ENCODE peak calls at places on chromosomes 13 and 19, in nine cellular contexts. H, K, C, U, Q, I, E, T and N are unnamed samples.

GRCh38 chr19:56837892-56838679 is 2.4 kb downstream of the PEG3 start:
- DNase-seq in H (peak), K (peak), C (no peak), U (peak), Q (peak), I (no peak), E (no peak), T (peak), N (peak)

GRCh38 chr19:3330047-3330446 is 36.3 kb upstream of the NFIC start:
- DNase-seq in H (no peak), K (no peak), C (no peak), U (no peak), Q (no peak), I (no peak), E (no peak), T (no peak), N (no peak)

GRCh38 chr13:30881931-30882899 is 23.9 kb upstream of the MEDAG start:
- DNase-seq in H (no peak), K (no peak), C (no peak), U (no peak), Q (no peak), I (no peak), E (no peak), T (no peak), N (no peak)

GRCh38 chr19:18266863-18267686 is 7.2 kb downstream of the IQCN start:
- DNase-seq in H (no peak), K (no peak), C (no peak), U (no peak), Q (no peak), I (no peak), E (no peak), T (no peak), N (no peak)

GRCh38 chr19:3284759-3285646 is 60.5 kb downstream of the CELF5 start:
- DNase-seq in H (peak), K (peak), C (peak), U (peak), Q (no peak), I (peak), E (peak), T (peak), N (no peak)

GRCh38 chr13:69264362-69265334 is 843.0 kb upstream of the ATXN8OS start:
- DNase-seq in H (no peak), K (no peak), C (no peak), U (no peak), Q (no peak), I (no peak), E (no peak), T (no peak), N (no peak)

GRCh38 chr19:16293133-16294085 is 31.2 kb upstream of the KLF2 start:
- DNase-seq in H (peak), K (peak), C (peak), U (peak), Q (no peak), I (peak), E (peak), T (peak), N (no peak)

GRCh38 chr19:40217921-40218890 is at the start of gene TTC9B:
- DNase-seq in H (no peak), K (no peak), C (no peak), U (no peak), Q (peak), I (no peak), E (peak), T (no peak), N (no peak)

GRCh38 chr19:8575467-8575997 is 1.7 kb downstream of the MYO1F start:
- DNase-seq in H (no peak), K (no peak), C (peak), U (no peak), Q (no peak), I (peak), E (peak), T (no peak), N (no peak)

GRCh38 chr19:400976-401835 is 7.7 kb downstream of the C2CD4C start:
- DNase-seq in H (no peak), K (no peak), C (no peak), U (no peak), Q (peak), I (no peak), E (no peak), T (no peak), N (no peak)

GRCh38 chr13:108929532-108929931 is 300.1 kb downstream of the MYO16 start:
- DNase-seq in H (no peak), K (no peak), C (peak), U (no peak), Q (no peak), I (no peak), E (no peak), T (no peak), N (peak)

GRCh38 chr13:29935309-29935981 is 85.0 kb upstream of the UBL3 start:
- DNase-seq in H (no peak), K (peak), C (no peak), U (no peak), Q (no peak), I (no peak), E (no peak), T (no peak), N (no peak)

GRCh38 chr19:5967994-5968430 is 9.9 kb downstream of the RANBP3 start:
- DNase-seq in H (no peak), K (peak), C (peak), U (no peak), Q (no peak), I (peak), E (peak), T (peak), N (peak)

GRCh38 chr13:58953638-58954037 is 1210.1 kb downstream of the DIAPH3 start:
- DNase-seq in H (no peak), K (no peak), C (no peak), U (no peak), Q (no peak), I (no peak), E (no peak), T (no peak), N (no peak)

GRCh38 chr19:41239363-41239762 is 20.3 kb downstream of the AXL start:
- DNase-seq in H (no peak), K (no peak), C (no peak), U (no peak), Q (peak), I (no peak), E (no peak), T (no peak), N (no peak)

GRCh38 chr13:49908637-49909036 is 27.5 kb downstream of the SPRYD7 start:
- DNase-seq in H (no peak), K (no peak), C (no peak), U (no peak), Q (no peak), I (no peak), E (peak), T (no peak), N (no peak)

GRCh38 chr13:35549481-35549880 is 73.0 kb upstream of the MAB21L1 start:
- DNase-seq in H (no peak), K (no peak), C (peak), U (no peak), Q (no peak), I (peak), E (peak), T (no peak), N (no peak)

GRCh38 chr13:29476046-29476445 is 119.4 kb downstream of the SLC7A1 start:
- DNase-seq in H (no peak), K (no peak), C (no peak), U (no peak), Q (no peak), I (no peak), E (no peak), T (no peak), N (no peak)

GRCh38 chr19:15464394-15465385 is at the start of gene RASAL3:
- DNase-seq in H (no peak), K (no peak), C (peak), U (peak), Q (peak), I (no peak), E (no peak), T (no peak), N (no peak)

GRCh38 chr13:45833663-45834062 is 17.9 kb downstream of the SIAH3 start:
- DNase-seq in H (peak), K (peak), C (peak), U (no peak), Q (no peak), I (peak), E (no peak), T (peak), N (peak)

GRCh38 chr13:39451860-39452301 is 151.1 kb downstream of the LHFPL6 start:
- DNase-seq in H (no peak), K (peak), C (peak), U (peak), Q (no peak), I (peak), E (no peak), T (no peak), N (no peak)

GRCh38 chr13:99432637-99433542 is 68.4 kb upstream of the TM9SF2 start:
- DNase-seq in H (no peak), K (peak), C (peak), U (peak), Q (peak), I (peak), E (peak), T (no peak), N (no peak)

GRCh38 chr19:718251-719024 is 9.7 kb downstream of the PALM start:
- DNase-seq in H (peak), K (no peak), C (no peak), U (no peak), Q (no peak), I (no peak), E (no peak), T (no peak), N (no peak)

GRCh38 chr19:39631178-39631577 is 24.5 kb upstream of the LGALS16 start:
- DNase-seq in H (no peak), K (no peak), C (no peak), U (no peak), Q (no peak), I (no peak), E (no peak), T (no peak), N (peak)

GRCh38 chr13:83515267-83515666 is 367.0 kb downstream of the SLITRK1 start:
- DNase-seq in H (no peak), K (no peak), C (peak), U (no peak), Q (no peak), I (peak), E (peak), T (no peak), N (no peak)

GRCh38 chr19:38388310-38389100 is at the start of gene SPRED3:
- DNase-seq in H (peak), K (peak), C (no peak), U (no peak), Q (peak), I (peak), E (peak), T (peak), N (no peak)

GRCh38 chr19:55632463-55632834 is 8.1 kb upstream of the ZNF784 start:
- DNase-seq in H (peak), K (peak), C (peak), U (peak), Q (no peak), I (peak), E (peak), T (peak), N (peak)

GRCh38 chr19:44435441-44435840 is 12.8 kb downstream of the ZNF229 start:
- DNase-seq in H (no peak), K (no peak), C (no peak), U (no peak), Q (no peak), I (no peak), E (no peak), T (no peak), N (peak)

GRCh38 chr13:47168086-47168485 is 271.2 kb upstream of the HTR2A start:
- DNase-seq in H (no peak), K (no peak), C (peak), U (no peak), Q (no peak), I (peak), E (no peak), T (no peak), N (no peak)

GRCh38 chr19:13037161-13037560 is 41.9 kb downstream of the NFIX start:
- DNase-seq in H (no peak), K (no peak), C (peak), U (no peak), Q (no peak), I (peak), E (peak), T (no peak), N (no peak)

GRCh38 chr19:13039211-13039789 is 44.0 kb downstream of the NFIX start:
- DNase-seq in H (no peak), K (no peak), C (no peak), U (no peak), Q (peak), I (no peak), E (no peak), T (no peak), N (no peak)

GRCh38 chr19:13037718-13038117 is 42.4 kb downstream of the NFIX start:
- DNase-seq in H (no peak), K (no peak), C (no peak), U (no peak), Q (no peak), I (no peak), E (no peak), T (no peak), N (no peak)

GRCh38 chr19:13040232-13040915 is 45.1 kb downstream of the NFIX start:
- DNase-seq in H (no peak), K (no peak), C (peak), U (no peak), Q (peak), I (no peak), E (no peak), T (no peak), N (no peak)

GRCh38 chr19:13038306-13039210 is 43.3 kb downstream of the NFIX start:
- DNase-seq in H (no peak), K (no peak), C (no peak), U (no peak), Q (no peak), I (no peak), E (no peak), T (no peak), N (no peak)
- TF ChIP-seq CTCF in H (no peak), K (no peak), C (no peak), U (no peak), Q (no peak), I (no peak), E (no peak), T (no peak), N (peak)

GRCh38 chr19:35909684-35910035 is 1.6 kb upstream of the TYROBP start:
- DNase-seq in H (no peak), K (no peak), C (no peak), U (no peak), Q (no peak), I (no peak), E (no peak), T (no peak), N (no peak)

GRCh38 chr19:35908010-35908441 is at the start of gene TYROBP:
- DNase-seq in H (no peak), K (peak), C (no peak), U (peak), Q (peak), I (no peak), E (no peak), T (no peak), N (no peak)

GRCh38 chr19:35908977-35909683 is 1.0 kb upstream of the TYROBP start:
- DNase-seq in H (no peak), K (peak), C (no peak), U (peak), Q (peak), I (no peak), E (no peak), T (no peak), N (no peak)

GRCh38 chr19:35905178-35905727 is 2.8 kb downstream of the TYROBP start:
- DNase-seq in H (no peak), K (no peak), C (no peak), U (no peak), Q (no peak), I (peak), E (no peak), T (no peak), N (no peak)

DNA sequence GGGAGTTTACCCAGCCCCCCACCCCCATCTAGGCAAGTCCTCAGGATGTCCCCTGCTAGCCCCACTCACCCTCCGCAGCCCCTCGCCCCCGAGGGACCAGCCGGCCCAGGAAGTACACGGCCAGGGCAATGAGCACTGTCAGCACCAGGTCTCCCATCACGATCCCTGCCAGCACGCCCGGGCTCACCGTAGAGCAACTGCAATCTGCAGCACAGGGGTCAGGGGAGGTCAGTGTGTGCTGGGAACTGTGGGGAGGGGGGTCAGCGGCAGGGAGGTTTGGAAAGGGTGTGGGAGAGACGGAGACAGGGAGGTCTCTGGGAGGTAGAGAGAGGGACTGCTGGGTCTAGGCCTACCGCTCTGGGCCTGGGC is 734 bp downstream of the TYROBP start:
- DNase-seq in H (no peak), K (no peak), C (no peak), U (no peak), Q (peak), I (no peak), E (no peak), T (no peak), N (no peak)
- H3K4me3 ChIP-seq in H (no peak), K (no peak), C (no peak), U (no peak), Q (peak), I (no peak), E (no peak), T (no peak), N (no peak)

GRCh38 chr13:112118451-112119064 is 51.6 kb downstream of the SOX1 start:
- DNase-seq in H (no peak), K (no peak), C (no peak), U (no peak), Q (peak), I (no peak), E (no peak), T (no peak), N (no peak)

GRCh38 chr13:112119192-112120030 is 52.5 kb downstream of the SOX1 start:
- DNase-seq in H (no peak), K (no peak), C (no peak), U (no peak), Q (no peak), I (no peak), E (no peak), T (no peak), N (no peak)

GRCh38 chr13:112116187-112116950 is 49.4 kb downstream of the SOX1 start:
- DNase-seq in H (no peak), K (no peak), C (no peak), U (no peak), Q (no peak), I (no peak), E (no peak), T (no peak), N (no peak)

GRCh38 chr13:112117258-112117954 is 50.5 kb downstream of the SOX1 start:
- DNase-seq in H (no peak), K (no peak), C (no peak), U (no peak), Q (peak), I (no peak), E (no peak), T (no peak), N (no peak)

GRCh38 chr13:112117955-112118302 is 51.0 kb downstream of the SOX1 start:
- DNase-seq in H (no peak), K (no peak), C (no peak), U (no peak), Q (peak), I (no peak), E (no peak), T (no peak), N (no peak)
- TF ChIP-seq CTCF in H (no peak), K (no peak), C (no peak), U (no peak), Q (no peak), I (no peak), E (no peak), T (no peak), N (no peak)

GRCh38 chr13:25752957-25753540 is 298.8 kb downstream of the SHISA2 start:
- DNase-seq in H (peak), K (peak), C (peak), U (peak), Q (no peak), I (peak), E (no peak), T (no peak), N (no peak)
- H3K4me3 ChIP-seq in H (no peak), K (no peak), C (no peak), U (no peak), Q (no peak), I (no peak), E (no peak), T (no peak), N (no peak)

DNA sequence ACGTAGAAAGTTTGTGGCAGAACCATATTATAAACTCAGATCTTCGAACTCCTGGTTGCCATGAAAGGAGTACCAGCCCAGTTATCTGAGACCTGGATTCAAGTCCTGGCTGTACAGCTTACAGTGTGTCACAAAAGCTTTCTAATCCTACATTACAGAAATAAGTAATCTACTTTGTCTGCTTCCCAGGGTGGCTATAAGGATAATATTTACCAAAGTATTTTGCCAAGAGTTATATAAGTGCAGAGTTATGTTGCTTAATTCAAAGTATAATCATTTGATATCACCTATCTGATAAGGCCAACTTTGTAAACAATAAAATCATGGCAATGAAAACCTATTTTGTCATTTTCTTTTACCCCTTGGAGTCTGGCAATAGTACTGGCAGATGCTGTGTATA is 381.6 kb downstream of the NDFIP2 start:
- DNase-seq in H (no peak), K (no peak), C (no peak), U (no peak), Q (no peak), I (no peak), E (no peak), T (no peak), N (no peak)
- TF ChIP-seq CTCF in H (no peak), K (no peak), C (no peak), U (no peak), Q (no peak), I (no peak), E (no peak), T (no peak), N (no peak)

DNA sequence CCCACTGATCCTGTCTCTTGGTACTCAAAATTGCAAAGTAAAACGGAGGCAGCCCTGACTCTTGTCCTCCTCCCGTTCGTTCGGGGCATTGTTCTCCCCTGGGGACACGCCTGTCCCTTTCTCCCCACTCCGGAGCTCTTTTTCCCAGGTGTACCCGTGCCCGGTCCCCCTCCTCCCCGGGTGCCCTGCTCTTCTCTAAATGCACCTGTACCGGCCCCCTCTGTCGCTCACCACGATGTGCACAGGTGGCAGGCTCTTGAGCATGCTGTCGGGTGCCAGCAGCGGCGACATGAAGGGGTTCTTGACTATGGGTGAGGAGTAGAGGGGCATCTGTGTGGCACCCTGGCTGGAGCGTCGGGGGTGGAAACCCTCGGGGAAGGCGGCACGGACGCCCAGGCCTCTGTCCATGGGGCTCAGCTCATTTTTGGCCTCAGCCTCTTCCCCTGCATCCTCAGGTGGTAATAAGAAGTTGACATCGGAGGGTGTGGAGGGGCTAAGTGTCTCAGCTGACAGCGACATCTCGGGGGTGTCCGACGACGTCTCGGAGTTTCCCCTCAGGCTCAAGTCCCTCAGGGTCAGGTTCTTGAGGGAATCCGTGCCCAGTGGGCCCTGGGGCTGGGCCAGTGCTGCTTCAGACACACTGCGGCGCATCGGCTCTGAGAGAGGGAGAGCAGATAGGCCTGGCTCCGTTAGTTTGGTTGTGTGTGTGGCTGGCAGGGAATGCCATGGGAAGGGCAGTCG is 12.4 kb upstream of the CNFN start:
- DNase-seq in H (no peak), K (no peak), C (no peak), U (no peak), Q (no peak), I (no peak), E (no peak), T (no peak), N (no peak)
- H3K4me3 ChIP-seq in H (peak), K (no peak), C (no peak), U (no peak), Q (peak), I (no peak), E (peak), T (peak), N (peak)